ENCODE peak calls at places on chromosomes 11 and 22, in four cellular contexts. D is GM23248; S is erythroblast; G is T-helper 2 cell treated with Interferon-gamma antibody and Interleukin-4, amounts not matched to agents 5 μg/mL and 100 μg/mL, for 36 hours. J is an unnamed sample.

GRCh38 chr11:16946477-16947282 is 67.5 kb downstream of the PLEKHA7 start:
- DNase-seq in S (no peak), G (no peak), D (no peak), J (no peak)

GRCh38 chr22:27370987-27371386 is 430.6 kb downstream of the MN1 start:
- DNase-seq in S (no peak), G (no peak), D (no peak), J (no peak)

GRCh38 chr11:26827567-26828037 is 105.7 kb upstream of the SLC5A12 start:
- DNase-seq in G (no peak), D (no peak), S (no peak), J (no peak)

GRCh38 chr11:121039971-121040613 is 16.2 kb downstream of the TBCEL start:
- DNase-seq in D (no peak), G (no peak), S (no peak), J (no peak)

GRCh38 chr11:107740256-107740655 is 28.4 kb upstream of the SLN start:
- DNase-seq in S (no peak), G (no peak), D (peak), J (no peak)

GRCh38 chr22:41925783-41926460 is 684 bp downstream of the TNFRSF13C start:
- DNase-seq in S (peak), G (peak), D (peak), J (peak)

GRCh38 chr11:86145439-86146156 is 76.7 kb upstream of the PICALM start:
- DNase-seq in S (peak), G (no peak), D (no peak), J (no peak)

GRCh38 chr22:22848364-22848866 is 39.2 kb upstream of the IGLL5 start:
- DNase-seq in D (peak), S (peak), G (peak), J (peak)

GRCh38 chr11:81644239-81644840 is 1089.3 kb downstream of the FAM181B start:
- DNase-seq in G (no peak), D (peak), S (peak), J (peak)

GRCh38 chr11:64583296-64584262 is 7.4 kb upstream of the SLC22A12 start:
- DNase-seq in D (peak), G (no peak), S (no peak), J (no peak)

GRCh38 chr22:47589271-47590250 is 827.1 kb downstream of the TBC1D22A start:
- DNase-seq in D (no peak), G (no peak), S (no peak), J (no peak)

GRCh38 chr11:47372422-47372821 is 5.9 kb downstream of the SPI1 start:
- DNase-seq in D (no peak), G (no peak), S (no peak), J (no peak)

GRCh38 chr22:29095459-29095858 is 22.6 kb downstream of the KREMEN1 start:
- DNase-seq in S (no peak), G (no peak), D (no peak), J (no peak)

GRCh38 chr11:65851083-65851579 is 6.8 kb downstream of the CFL1 start:
- DNase-seq in D (no peak), S (peak), G (no peak), J (no peak)

GRCh38 chr22:27419473-27419872 is 382.1 kb downstream of the MN1 start:
- DNase-seq in D (no peak), G (no peak), S (no peak), J (no peak)

GRCh38 chr11:78414321-78415051 is 3.1 kb downstream of the GAB2 start:
- DNase-seq in S (peak), G (no peak), D (peak), J (peak)

GRCh38 chr11:29093416-29093815 is 923.4 kb downstream of the KCNA4 start:
- DNase-seq in G (no peak), D (peak), S (no peak), J (peak)

GRCh38 chr11:26134481-26135355 is 197.2 kb upstream of the ANO3 start:
- DNase-seq in D (peak), G (no peak), S (no peak), J (peak)

GRCh38 chr11:100867601-100868000 is 180.5 kb downstream of the ARHGAP42 start:
- DNase-seq in S (no peak), G (no peak), D (no peak), J (no peak)

GRCh38 chr11:73404048-73404447 is 27.8 kb downstream of the RELT start:
- DNase-seq in D (peak), S (peak), G (no peak), J (no peak)

GRCh38 chr11:2409026-2409553 is 8.5 kb downstream of the TSSC4 start:
- DNase-seq in S (no peak), D (no peak), G (no peak), J (no peak)

GRCh38 chr11:2750601-2751522 is 51.1 kb upstream of the KCNQ1OT1 start:
- DNase-seq in S (no peak), D (no peak), G (no peak), J (no peak)

GRCh38 chr11:130510407-130511006 is 62.1 kb downstream of the ADAMTS15 start:
- DNase-seq in S (no peak), G (no peak), D (no peak), J (no peak)

GRCh38 chr11:65417221-65417701 is 5.3 kb upstream of the NEAT1 start:
- DNase-seq in G (peak), D (peak), S (peak), J (no peak)

GRCh38 chr11:17828311-17828751 is 93.8 kb downstream of the KCNC1 start:
- DNase-seq in S (no peak), G (no peak), D (peak), J (no peak)

J was measured in HTR-8/SVneo.